ENCODE peak calls at places on chromosomes 6 and 20, in seven cellular contexts. V is heart left ventricle, T is sigmoid colon, H is mammary epithelial cell, K is HAP-1, P is IMR-90, G is lower lobe of right lung. A is an unnamed sample.

GRCh38 chr6:36851149-36851614 is 11.9 kb upstream of the CPNE5 start:
- DNase-seq in V (peak; percentile 68), P (peak; percentile 72), H (peak; percentile 58), T (peak; percentile 87), K (peak; percentile 63), G (no peak), A (no peak)

GRCh38 chr6:98787401-98787800 is 47.0 kb upstream of the POU3F2 start:
- DNase-seq in P (no peak), V (no peak), K (no peak), H (no peak), G (no peak), T (no peak), A (no peak)

GRCh38 chr20:43539975-43540672 is 18.7 kb upstream of the SGK2 start:
- DNase-seq in K (no peak), V (no peak), T (no peak), G (no peak), P (no peak), H (no peak), A (no peak)

GRCh38 chr6:119541132-119541905 is 191.8 kb upstream of the MAN1A1 start:
- DNase-seq in P (peak; percentile 100), V (no peak), H (peak; percentile 86), K (no peak), T (no peak), G (no peak), A (no peak)

GRCh38 chr20:34013532-34013931 is 19.8 kb downstream of the RALY start:
- DNase-seq in H (no peak), V (no peak), T (no peak), P (no peak), G (no peak), K (no peak), A (no peak)

GRCh38 chr20:59469266-59470252 is 134.8 kb upstream of the PHACTR3 start:
- DNase-seq in P (no peak), G (no peak), V (no peak), K (no peak), T (peak; percentile 54), H (no peak), A (no peak)

GRCh38 chr20:44633872-44634600 is 17.5 kb downstream of the ADA start:
- DNase-seq in K (no peak), T (no peak), G (no peak), H (no peak), P (no peak), V (no peak), A (no peak)

GRCh38 chr6:170114956-170115855 is 175.7 kb downstream of the DLL1 start:
- DNase-seq in G (peak; percentile 41), H (no peak), P (no peak), T (peak; percentile 57), V (peak; percentile 12), K (no peak), A (no peak)

GRCh38 chr6:166757226-166758135 is 130.4 kb upstream of the RPS6KA2 start:
- DNase-seq in P (peak; percentile 59), K (no peak), H (peak; percentile 58), V (no peak), T (no peak), G (no peak), A (no peak)

GRCh38 chr6:57257911-57258541 is 35.9 kb upstream of the RAB23 start:
- DNase-seq in H (no peak), T (no peak), K (no peak), G (no peak), V (no peak), P (peak; percentile 84), A (no peak)

GRCh38 chr20:25863536-25864325 is 167.1 kb upstream of the ZNF337 start:
- DNase-seq in H (no peak), G (peak; percentile 52), T (no peak), V (no peak), P (no peak), K (no peak), A (no peak)

GRCh38 chr20:21522479-21523397 is 8.9 kb upstream of the NKX2-2 start:
- DNase-seq in V (no peak), G (no peak), H (no peak), P (no peak), K (no peak), T (no peak), A (no peak)

GRCh38 chr20:21523398-21523868 is 9.6 kb upstream of the NKX2-2 start:
- DNase-seq in K (no peak), V (no peak), T (no peak), G (no peak), P (no peak), H (no peak), A (no peak)

GRCh38 chr20:21519136-21519584 is 5.3 kb upstream of the NKX2-2 start:
- DNase-seq in P (no peak), T (no peak), H (no peak), V (no peak), G (no peak), K (peak; percentile 54), A (no peak)

GRCh38 chr20:21521596-21522478 is 8.0 kb upstream of the NKX2-2 start:
- DNase-seq in T (no peak), G (peak; percentile 25), H (no peak), V (no peak), K (no peak), P (no peak), A (no peak)

DNA sequence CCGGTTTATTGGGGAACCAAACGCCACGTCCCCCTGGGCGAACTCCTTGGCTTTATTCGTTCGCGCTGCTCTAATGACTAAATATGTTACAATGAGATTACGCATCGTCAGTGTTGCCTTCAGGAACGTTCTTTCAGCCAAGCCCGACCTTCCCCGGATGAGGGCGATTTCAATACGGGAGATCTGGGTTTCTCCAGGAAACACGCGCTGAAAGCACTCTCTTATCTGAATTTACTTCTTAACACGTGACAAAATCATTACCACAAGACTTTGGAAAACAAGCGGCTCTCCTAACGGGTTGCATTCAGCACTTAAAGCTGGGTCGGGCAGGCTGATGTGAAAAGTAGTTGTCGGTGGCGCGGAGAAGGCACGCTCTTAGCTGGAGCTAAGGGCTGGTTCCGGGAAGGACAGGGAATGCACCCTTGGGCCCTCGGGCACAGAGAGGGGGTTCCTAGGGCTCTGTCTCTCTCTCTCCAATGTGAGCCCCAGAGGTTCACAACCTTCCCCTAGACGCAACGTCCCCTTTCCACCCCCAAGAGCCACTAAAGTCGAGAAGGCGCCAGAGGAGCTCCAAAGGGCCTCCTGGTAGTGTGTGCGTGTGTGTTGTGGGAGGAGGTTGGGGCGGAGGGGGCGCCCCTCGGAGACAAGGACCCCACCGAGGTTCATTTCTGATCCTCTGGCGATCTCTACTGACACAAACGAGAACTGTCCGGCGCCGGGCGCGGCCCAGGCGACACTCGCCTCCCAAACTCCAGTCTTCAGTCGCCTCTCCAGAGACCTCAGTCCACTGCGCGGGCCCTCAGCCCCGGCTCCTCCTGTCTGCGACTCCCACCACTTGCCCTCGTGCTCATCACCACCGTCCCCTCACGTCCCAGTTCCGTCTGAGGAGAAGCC is 7.1 kb upstream of the NKX2-2 start:
- DNase-seq in P (no peak), K (no peak), H (no peak), V (no peak), G (peak; percentile 30), T (no peak), A (no peak)
- H3K27me3 ChIP-seq in P (peaks cover 87% of the 10 kb centered on the region), K (peaks cover 54% of the 10 kb centered on the region), H (peaks cover 74% of the 10 kb centered on the region), V (peaks cover 84% of the 10 kb centered on the region), G (peaks cover 100% of the 10 kb centered on the region), T (peaks cover 61% of the 10 kb centered on the region), A (peaks cover 68% of the 10 kb centered on the region)

GRCh38 chr20:41162396-41162795 is 25.1 kb downstream of the PLCG1 start:
- DNase-seq in G (no peak), T (no peak), V (no peak), K (no peak), H (no peak), P (no peak), A (no peak)

GRCh38 chr20:41160686-41161085 is 23.3 kb downstream of the PLCG1 start:
- DNase-seq in V (no peak), P (no peak), G (no peak), K (no peak), T (no peak), H (no peak), A (no peak)

GRCh38 chr20:41159547-41159946 is 22.2 kb downstream of the PLCG1 start:
- DNase-seq in V (no peak), P (no peak), G (no peak), K (no peak), H (no peak), T (no peak), A (no peak)

GRCh38 chr20:41163821-41164220 is 26.5 kb downstream of the PLCG1 start:
- DNase-seq in T (no peak), K (no peak), H (no peak), P (no peak), V (no peak), G (no peak), A (no peak)

DNA sequence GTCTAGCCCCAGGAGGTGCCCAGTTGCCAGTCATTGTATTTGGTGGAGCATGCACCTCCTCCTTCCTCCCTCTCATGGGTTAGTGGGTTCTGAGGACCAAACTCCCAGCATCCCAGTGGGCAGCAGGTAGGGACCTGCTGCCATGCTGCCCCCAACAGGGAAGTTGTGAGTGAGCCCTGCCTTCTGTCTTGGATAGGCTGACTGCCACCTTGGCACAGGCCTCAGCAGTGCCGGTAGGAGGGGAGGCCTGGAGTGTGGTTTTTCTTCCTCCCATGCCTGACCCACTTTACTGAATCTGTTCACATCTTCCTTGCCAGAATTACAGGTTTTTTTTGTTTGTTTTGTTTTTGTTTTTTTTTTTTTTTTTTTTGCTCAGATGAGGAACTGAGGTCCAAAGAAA is 24.5 kb downstream of the PLCG1 start:
- DNase-seq in G (no peak), H (no peak), V (no peak), T (no peak), K (no peak), P (no peak), A (no peak)
- H3K4me1 ChIP-seq in G (peaks cover 32% of the 10 kb centered on the region), H (peaks cover 20% of the 10 kb centered on the region), V (peaks cover 45% of the 10 kb centered on the region), T (no peaks in the 10 kb centered on the region), K (no peaks in the 10 kb centered on the region), P (no peaks in the 10 kb centered on the region), A (no peaks in the 10 kb centered on the region)

GRCh38 chr6:49326337-49326736 is 136.7 kb downstream of the MMUT start:
- DNase-seq in T (no peak), G (no peak), H (peak; percentile 68), K (no peak), P (peak; percentile 61), V (no peak), A (no peak)
- H3K27me3 ChIP-seq in T (no peaks in the 10 kb centered on the region), G (no peaks in the 10 kb centered on the region), H (no peaks in the 10 kb centered on the region), K (no peaks in the 10 kb centered on the region), P (no peaks in the 10 kb centered on the region), V (no peaks in the 10 kb centered on the region), A (no peaks in the 10 kb centered on the region)

DNA sequence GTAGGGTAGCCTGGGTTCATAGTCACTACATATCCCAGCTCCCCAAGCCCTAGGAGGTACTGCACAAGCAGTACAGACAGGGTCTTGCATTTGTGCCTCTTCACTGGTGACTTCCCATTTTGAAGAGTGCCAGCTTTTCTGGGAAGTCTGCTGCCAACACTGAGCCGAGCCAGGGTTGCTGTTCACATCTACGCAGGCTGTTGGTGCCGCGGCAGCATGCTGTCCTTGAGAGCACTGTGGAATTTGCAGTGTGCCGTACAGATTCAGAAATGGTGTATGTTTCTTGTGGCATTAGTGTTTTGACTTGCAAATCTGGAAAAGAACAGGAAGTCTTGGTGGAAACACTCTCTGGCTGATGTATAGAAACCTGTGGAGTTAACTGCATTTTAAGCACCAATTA is 67.5 kb downstream of the JARID2 start:
- DNase-seq in H (no peak), V (peak; percentile 51), P (no peak), K (no peak), G (peak; percentile 56), T (no peak), A (no peak)
- H3K4me1 ChIP-seq in H (peaks cover 6% of the 10 kb centered on the region), V (peaks cover 69% of the 10 kb centered on the region), P (peaks cover 15% of the 10 kb centered on the region), K (peaks cover 7% of the 10 kb centered on the region), G (peaks cover 41% of the 10 kb centered on the region), T (no peaks in the 10 kb centered on the region), A (no peaks in the 10 kb centered on the region)

DNA sequence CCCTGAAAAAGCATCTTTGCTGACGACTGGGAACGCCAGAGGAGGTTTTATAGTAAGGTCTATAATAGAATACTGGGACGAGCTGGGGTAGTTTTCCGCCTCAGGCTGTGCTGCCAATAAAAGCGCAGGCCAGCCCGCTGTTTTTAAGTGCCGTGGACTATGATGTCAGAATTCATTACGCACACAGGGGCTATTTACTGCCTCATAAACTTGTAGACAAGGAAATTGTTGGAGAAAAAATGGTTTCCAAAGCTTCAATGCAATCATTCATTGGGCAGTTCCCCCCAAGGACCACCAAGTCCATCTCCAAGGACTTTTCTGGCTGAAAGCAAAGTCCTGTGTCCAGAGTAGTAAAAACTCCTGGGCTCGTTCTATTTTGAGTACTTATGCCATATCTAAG is 20.4 kb upstream of the FOXF2 start:
- DNase-seq in H (no peak), T (no peak), P (no peak), K (no peak), G (no peak), V (no peak), A (no peak)
- H3K27me3 ChIP-seq in H (peaks cover 4% of the 10 kb centered on the region), T (no peaks in the 10 kb centered on the region), P (peaks cover 8% of the 10 kb centered on the region), K (peaks cover 17% of the 10 kb centered on the region), G (no peaks in the 10 kb centered on the region), V (peaks cover 4% of the 10 kb centered on the region), A (no peaks in the 10 kb centered on the region)